ENCODE peak calls at places on chromosomes 6 and 20, in six cellular contexts. One of them, this sample, is unnamed.

GRCh38 chr6:3053231-3053508 is 15.1 kb upstream of the RIPK1 start:
- DNase-seq in endothelial cell: no peak
- DNase-seq in ELF-1: no peak
- DNase-seq in AG09309: no peak
- DNase-seq in GM20000: no peak
- DNase-seq in GM23248: no peak
- DNase-seq in this sample: no peak

GRCh38 chr6:15543262-15543917 is 119.4 kb downstream of the DTNBP1 start:
- DNase-seq in AG09309: no peak
- DNase-seq in ELF-1: no peak
- DNase-seq in GM20000: no peak
- DNase-seq in endothelial cell: no peak
- DNase-seq in GM23248: no peak
- DNase-seq in this sample: no peak

GRCh38 chr6:25404693-25405169 is 125.6 kb downstream of the CARMIL1 start:
- DNase-seq in endothelial cell: no peak
- DNase-seq in GM23248: peak
- DNase-seq in AG09309: no peak
- DNase-seq in ELF-1: no peak
- DNase-seq in GM20000: peak
- DNase-seq in this sample: no peak

GRCh38 chr6:134078166-134078565 is 25.7 kb upstream of the SLC2A12 start:
- DNase-seq in GM20000: no peak
- DNase-seq in ELF-1: no peak
- DNase-seq in GM23248: no peak
- DNase-seq in endothelial cell: no peak
- DNase-seq in AG09309: no peak
- DNase-seq in this sample: no peak

GRCh38 chr6:112189494-112189893 is 64.9 kb downstream of the LAMA4 start:
- DNase-seq in GM23248: peak
- DNase-seq in GM20000: no peak
- DNase-seq in AG09309: no peak
- DNase-seq in ELF-1: no peak
- DNase-seq in endothelial cell: no peak
- DNase-seq in this sample: peak

GRCh38 chr20:3752386-3752759 is 15.2 kb downstream of the ADISSP start:
- DNase-seq in GM20000: no peak
- DNase-seq in GM23248: no peak
- DNase-seq in endothelial cell: no peak
- DNase-seq in AG09309: no peak
- DNase-seq in ELF-1: no peak
- DNase-seq in this sample: no peak

GRCh38 chr6:167956983-167957492 is 40.4 kb upstream of the KIF25 start:
- DNase-seq in endothelial cell: no peak
- DNase-seq in ELF-1: no peak
- DNase-seq in GM23248: peak
- DNase-seq in GM20000: no peak
- DNase-seq in AG09309: no peak
- DNase-seq in this sample: peak

GRCh38 chr6:87656857-87657256 is 45.2 kb downstream of the AKIRIN2 start:
- DNase-seq in endothelial cell: no peak
- DNase-seq in GM23248: no peak
- DNase-seq in GM20000: no peak
- DNase-seq in ELF-1: no peak
- DNase-seq in AG09309: no peak
- DNase-seq in this sample: no peak

GRCh38 chr6:126919947-126920346 is 198.5 kb upstream of the RSPO3 start:
- DNase-seq in ELF-1: no peak
- DNase-seq in AG09309: peak
- DNase-seq in GM20000: no peak
- DNase-seq in endothelial cell: no peak
- DNase-seq in GM23248: peak
- DNase-seq in this sample: peak

GRCh38 chr6:148364056-148364844 is 21.6 kb downstream of the SASH1 start:
- DNase-seq in AG09309: peak
- DNase-seq in ELF-1: no peak
- DNase-seq in endothelial cell: no peak
- DNase-seq in GM23248: peak
- DNase-seq in GM20000: no peak
- DNase-seq in this sample: peak

GRCh38 chr20:63488331-63489251 is 10.3 kb downstream of the EEF1A2 start:
- DNase-seq in GM23248: no peak
- DNase-seq in ELF-1: no peak
- DNase-seq in endothelial cell: no peak
- DNase-seq in AG09309: no peak
- DNase-seq in GM20000: no peak
- DNase-seq in this sample: no peak

GRCh38 chr6:34867484-34867883 is 20.4 kb downstream of the TAF11 start:
- DNase-seq in AG09309: no peak
- DNase-seq in ELF-1: no peak
- DNase-seq in GM23248: no peak
- DNase-seq in GM20000: no peak
- DNase-seq in endothelial cell: no peak
- DNase-seq in this sample: no peak

GRCh38 chr20:53872081-53872541 is 198.3 kb downstream of the BCAS1 start:
- DNase-seq in AG09309: no peak
- DNase-seq in ELF-1: no peak
- DNase-seq in endothelial cell: no peak
- DNase-seq in GM20000: no peak
- DNase-seq in GM23248: peak
- DNase-seq in this sample: no peak

GRCh38 chr6:36983538-36983937 is 2.5 kb downstream of the MTCH1 start:
- DNase-seq in GM20000: no peak
- DNase-seq in AG09309: no peak
- DNase-seq in GM23248: no peak
- DNase-seq in endothelial cell: no peak
- DNase-seq in ELF-1: no peak
- DNase-seq in this sample: no peak

GRCh38 chr6:151629791-151630190 is 136.0 kb downstream of the CCDC170 start:
- DNase-seq in GM23248: no peak
- DNase-seq in endothelial cell: no peak
- DNase-seq in GM20000: no peak
- DNase-seq in ELF-1: no peak
- DNase-seq in AG09309: no peak
- DNase-seq in this sample: no peak

GRCh38 chr6:108348655-108349349 is 53.9 kb downstream of the AFG1L start:
- DNase-seq in GM23248: no peak
- DNase-seq in endothelial cell: no peak
- DNase-seq in GM20000: peak
- DNase-seq in AG09309: no peak
- DNase-seq in ELF-1: no peak
- DNase-seq in this sample: no peak